ENCODE peak calls at places on chromosome 1, in seven cellular contexts. G, L, T, S, K, F and E are unnamed samples.

GRCh38 chr1:231363624-231364023 is 25.5 kb downstream of the SPRTN start:
- DNase-seq in G (no peak), L (no peak), T (no peak), S (no peak), K (no peak), F (no peak), E (no peak)

GRCh38 chr1:161848676-161849075 is 82.6 kb downstream of the ATF6 start:
- DNase-seq in G (no peak), L (no peak), T (no peak), S (no peak), K (no peak), F (no peak), E (no peak)

GRCh38 chr1:87093286-87093685 is 178.9 kb downstream of the HS2ST1 start:
- DNase-seq in G (no peak), L (no peak), T (no peak), S (no peak), K (no peak), F (no peak), E (no peak)

GRCh38 chr1:53402891-53403655 is 56.1 kb upstream of the DMRTB1 start:
- DNase-seq in G (no peak), L (no peak), T (no peak), S (no peak), K (no peak), F (no peak), E (no peak)

GRCh38 chr1:76925825-76926224 is 58.5 kb downstream of the ST6GALNAC5 start:
- DNase-seq in G (no peak), L (no peak), T (no peak), S (no peak), K (no peak), F (no peak), E (no peak)

GRCh38 chr1:89464008-89464407 is 60.6 kb upstream of the LRRC8B start:
- DNase-seq in G (no peak), L (no peak), T (no peak), S (no peak), K (no peak), F (no peak), E (no peak)

GRCh38 chr1:90721210-90722194 is 4.4 kb upstream of the BARHL2 start:
- DNase-seq in G (peak; percentile 48), L (no peak), T (peak; percentile 38), S (peak; percentile 7), K (peak; percentile 2), F (peak; percentile 70), E (peak; percentile 34)

GRCh38 chr1:37474697-37475379 is 458 bp downstream of the ZC3H12A start:
- DNase-seq in G (peak; percentile 35), L (peak; percentile 76), T (no peak), S (no peak), K (no peak), F (peak; percentile 30), E (no peak)

GRCh38 chr1:232553809-232554208 is 76.1 kb downstream of the SIPA1L2 start:
- DNase-seq in G (no peak), L (no peak), T (no peak), S (no peak), K (peak; percentile 32), F (no peak), E (no peak)

GRCh38 chr1:159915571-159916239 is 9.6 kb downstream of the TAGLN2 start:
- DNase-seq in G (no peak), L (no peak), T (no peak), S (no peak), K (no peak), F (no peak), E (no peak)

DNA sequence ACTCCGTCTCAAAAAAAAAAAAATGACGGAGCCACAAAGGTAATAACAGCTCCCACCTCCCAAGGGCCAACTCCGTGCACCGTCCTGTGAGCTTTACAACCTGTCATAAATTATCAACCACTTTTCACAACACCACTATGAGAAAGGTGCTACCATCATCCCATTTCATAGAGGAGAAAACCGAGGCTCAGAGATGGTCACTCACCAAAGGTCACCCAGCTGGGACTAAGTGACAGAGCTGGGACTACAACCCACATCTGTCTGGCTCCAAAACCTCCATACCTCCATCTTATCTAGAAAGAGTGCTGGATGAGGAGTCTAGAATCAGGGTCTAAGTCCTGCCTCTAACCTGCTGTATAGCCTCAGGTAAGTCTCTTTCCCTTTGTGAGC is 43.6 kb upstream of the ECE1 start:
- DNase-seq in G (no peak), L (no peak), T (no peak), S (no peak), K (no peak), F (no peak), E (no peak)
- H3K4me3 ChIP-seq in G (no peak overlapping the region), L (no peak overlapping the region), T (no peak overlapping the region), S (no peak overlapping the region), K (peak overlapping the region; percentile 34), F (peak overlapping the region; percentile 64), E (no peak overlapping the region)

GRCh38 chr1:230232352-230232751 is 165.3 kb downstream of the GALNT2 start:
- DNase-seq in G (no peak), L (no peak), T (no peak), S (no peak), K (no peak), F (no peak), E (peak; percentile 96)

GRCh38 chr1:230230948-230231738 is 164.1 kb downstream of the GALNT2 start:
- DNase-seq in G (no peak), L (no peak), T (no peak), S (no peak), K (no peak), F (no peak), E (no peak)

GRCh38 chr1:230230273-230230672 is 163.2 kb downstream of the GALNT2 start:
- DNase-seq in G (no peak), L (no peak), T (no peak), S (no peak), K (no peak), F (no peak), E (no peak)

GRCh38 chr1:230233786-230234185 is 166.7 kb downstream of the GALNT2 start:
- DNase-seq in G (no peak), L (no peak), T (no peak), S (no peak), K (no peak), F (no peak), E (no peak)

GRCh38 chr1:230231739-230232075 is 164.7 kb downstream of the GALNT2 start:
- DNase-seq in G (peak; percentile 84), L (peak; percentile 75), T (no peak), S (no peak), K (no peak), F (no peak), E (peak; percentile 75)
- H3K4me3 ChIP-seq in G (no peak overlapping the region), L (peak overlapping the region; percentile 11), T (no peak overlapping the region), S (no peak overlapping the region), K (no peak overlapping the region), F (no peak overlapping the region), E (peak overlapping the region; percentile 76)

DNA sequence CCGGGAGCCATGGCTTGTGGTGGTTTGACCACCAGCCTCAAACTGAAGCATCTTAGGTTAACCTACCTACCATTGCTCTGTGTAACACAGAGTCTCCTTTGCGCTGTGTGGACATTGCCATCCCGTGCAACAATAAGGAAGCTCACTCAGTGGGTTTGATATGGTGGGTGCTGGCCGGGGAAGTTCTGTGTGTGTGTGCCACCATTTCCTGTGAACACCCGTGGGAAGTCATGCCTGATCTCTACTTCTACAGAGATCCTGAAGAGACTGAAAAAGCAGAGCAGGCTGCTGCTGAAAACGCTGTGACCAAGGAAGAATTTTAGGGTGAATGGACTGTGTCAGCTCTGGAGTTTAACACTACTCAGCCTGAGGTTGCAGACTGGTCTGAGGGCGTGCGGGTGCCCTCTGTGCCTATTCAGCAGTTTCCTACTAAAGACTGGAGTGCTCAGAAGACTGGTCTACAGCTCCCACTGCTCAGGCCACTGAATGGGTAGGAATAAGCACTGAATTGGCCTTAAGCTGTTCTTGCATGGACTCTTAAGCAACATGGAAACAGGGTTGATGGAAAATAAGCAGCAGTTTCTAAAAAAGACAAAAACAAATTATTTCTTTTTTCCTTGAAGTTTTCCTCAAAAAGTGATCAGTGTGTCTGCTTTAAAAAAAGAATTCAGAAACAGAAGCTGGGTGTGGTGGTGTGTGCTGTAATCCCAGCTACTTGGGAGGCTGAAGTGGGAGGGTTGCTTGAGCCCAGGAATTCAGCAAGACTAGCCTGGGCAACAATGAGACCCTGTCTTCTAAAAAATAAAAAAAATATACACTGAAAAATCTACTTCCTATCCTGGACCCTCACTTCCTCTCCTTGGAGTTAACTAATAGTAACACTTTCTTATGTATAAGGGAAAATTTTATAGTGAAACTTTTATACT is 14.6 kb downstream of the CEP350 start:
- DNase-seq in G (no peak), L (no peak), T (no peak), S (no peak), K (no peak), F (no peak), E (no peak)
- H3K4me3 ChIP-seq in G (no peak overlapping the region), L (peak overlapping the region; percentile 28), T (no peak overlapping the region), S (no peak overlapping the region), K (no peak overlapping the region), F (no peak overlapping the region), E (no peak overlapping the region)

GRCh38 chr1:56106551-56107277 is 472.6 kb downstream of the PLPP3 start:
- DNase-seq in G (no peak), L (no peak), T (no peak), S (no peak), K (no peak), F (no peak), E (no peak)
- H3K4me3 ChIP-seq in G (no peak overlapping the region), L (no peak overlapping the region), T (no peak overlapping the region), S (no peak overlapping the region), K (no peak overlapping the region), F (no peak overlapping the region), E (no peak overlapping the region)

GRCh38 chr1:20552728-20553571 is 577 bp downstream of the FAM43B start:
- DNase-seq in G (no peak), L (peak; percentile 57), T (no peak), S (no peak), K (no peak), F (no peak), E (no peak)
- H3K4me3 ChIP-seq in G (peak overlapping the region; percentile 29), L (peak overlapping the region; percentile 52), T (no peak overlapping the region), S (no peak overlapping the region), K (peak overlapping the region; percentile 31), F (no peak overlapping the region), E (peak overlapping the region; percentile 71)

DNA sequence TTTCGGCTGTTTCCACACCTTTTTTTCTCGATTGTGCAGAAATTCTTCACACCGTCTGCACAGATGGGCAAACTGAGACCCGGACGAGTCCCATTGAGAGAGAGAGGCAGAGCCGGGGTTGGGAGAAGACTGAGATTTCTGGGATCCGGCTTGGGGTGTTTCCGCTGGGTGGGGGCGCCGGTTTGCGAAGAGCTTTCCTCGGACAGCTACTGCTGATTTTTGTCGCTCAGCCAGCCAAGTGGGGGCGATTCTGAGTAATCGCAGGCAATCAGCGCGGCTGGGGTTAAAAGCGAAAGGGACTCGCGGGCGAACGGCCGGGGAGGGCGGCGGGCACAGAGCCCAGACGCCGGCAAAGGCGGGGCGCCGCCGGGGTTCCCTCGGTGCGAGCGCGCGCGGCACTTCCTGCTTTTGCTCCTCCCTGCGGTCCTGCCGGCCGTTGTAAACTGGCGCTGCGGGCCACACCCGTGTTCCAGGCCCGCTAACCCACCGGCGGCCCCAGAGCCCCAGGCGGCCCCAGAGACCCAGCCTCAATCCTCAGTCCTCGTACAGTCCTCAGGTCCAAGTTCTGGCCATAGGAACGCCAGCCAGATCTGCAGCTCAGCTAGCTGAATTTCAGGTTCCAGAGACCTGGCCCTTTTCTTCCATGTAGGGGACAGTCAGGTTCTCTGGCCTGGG is 32.4 kb upstream of the JUN start:
- DNase-seq in G (peak; percentile 94), L (peak; percentile 95), T (peak; percentile 81), S (peak; percentile 70), K (peak; percentile 46), F (peak; percentile 84), E (no peak)
- H3K4me3 ChIP-seq in G (peak overlapping the region; percentile 50), L (peak overlapping the region; percentile 65), T (peak overlapping the region; percentile 92), S (peak overlapping the region; percentile 61), K (peak overlapping the region; percentile 66), F (peak overlapping the region; percentile 75), E (peak overlapping the region; percentile 83)

GRCh38 chr1:107939256-107939655 is 25.7 kb downstream of the VAV3 start:
- DNase-seq in G (no peak), L (no peak), T (no peak), S (no peak), K (no peak), F (no peak), E (no peak)
- H3K4me3 ChIP-seq in G (no peak overlapping the region), L (no peak overlapping the region), T (no peak overlapping the region), S (no peak overlapping the region), K (no peak overlapping the region), F (no peak overlapping the region), E (no peak overlapping the region)